ENCODE peak calls at places on chromosomes 4 and X, in ten cellular contexts. One of them, this sample, is unnamed.

GRCh38 chr4:8475751-8476575 is 35.4 kb downstream of the TRMT44 start:
- DNase-seq in GM23248: no peak
- DNase-seq in neuronal stem cell: no peak
- DNase-seq in endothelial cell of umbilical vein: no peak
- DNase-seq in mammary epithelial cell: no peak
- DNase-seq in fibroblast of lung: no peak
- DNase-seq in IMR-90: no peak
- DNase-seq in PC-3: no peak
- DNase-seq in MM.1S: no peak
- DNase-seq in SK-N-SH: no peak
- DNase-seq in this sample: no peak

GRCh38 chrX:51257490-51257889 is 75.1 kb upstream of the NUDT10 start:
- DNase-seq in GM23248: no peak
- DNase-seq in neuronal stem cell: no peak
- DNase-seq in endothelial cell of umbilical vein: peak
- DNase-seq in mammary epithelial cell: no peak
- DNase-seq in fibroblast of lung: no peak
- DNase-seq in IMR-90: no peak
- DNase-seq in PC-3: no peak
- DNase-seq in MM.1S: no peak
- DNase-seq in SK-N-SH: no peak
- DNase-seq in this sample: no peak

GRCh38 chr4:125021189-125021588 is 293.6 kb upstream of the FAT4 start:
- DNase-seq in GM23248: no peak
- DNase-seq in neuronal stem cell: no peak
- DNase-seq in endothelial cell of umbilical vein: peak
- DNase-seq in mammary epithelial cell: no peak
- DNase-seq in fibroblast of lung: no peak
- DNase-seq in IMR-90: peak
- DNase-seq in PC-3: peak
- DNase-seq in MM.1S: no peak
- DNase-seq in SK-N-SH: no peak
- DNase-seq in this sample: no peak

GRCh38 chrX:154308108-154308946 is 12.7 kb downstream of the TKTL1 start:
- DNase-seq in GM23248: peak
- DNase-seq in neuronal stem cell: peak
- DNase-seq in endothelial cell of umbilical vein: peak
- DNase-seq in mammary epithelial cell: peak
- DNase-seq in fibroblast of lung: peak
- DNase-seq in IMR-90: peak
- DNase-seq in PC-3: peak
- DNase-seq in MM.1S: peak
- DNase-seq in SK-N-SH: peak
- DNase-seq in this sample: no peak

GRCh38 chrX:146448791-146449190 is 360.8 kb upstream of the CXorf51B start:
- DNase-seq in GM23248: no peak
- DNase-seq in neuronal stem cell: no peak
- DNase-seq in endothelial cell of umbilical vein: no peak
- DNase-seq in mammary epithelial cell: no peak
- DNase-seq in fibroblast of lung: no peak
- DNase-seq in IMR-90: no peak
- DNase-seq in PC-3: no peak
- DNase-seq in MM.1S: no peak
- DNase-seq in SK-N-SH: no peak
- DNase-seq in this sample: no peak

GRCh38 chrX:2608638-2609430 is 82.3 kb upstream of the CD99 start:
- DNase-seq in GM23248: peak
- DNase-seq in neuronal stem cell: peak
- DNase-seq in endothelial cell of umbilical vein: peak
- DNase-seq in mammary epithelial cell: peak
- DNase-seq in fibroblast of lung: peak
- DNase-seq in IMR-90: peak
- DNase-seq in PC-3: peak
- DNase-seq in MM.1S: peak
- DNase-seq in SK-N-SH: peak
- DNase-seq in this sample: no peak

GRCh38 chr4:13515268-13515667 is 29.0 kb downstream of the NKX3-2 start:
- DNase-seq in GM23248: no peak
- DNase-seq in neuronal stem cell: no peak
- DNase-seq in endothelial cell of umbilical vein: no peak
- DNase-seq in mammary epithelial cell: no peak
- DNase-seq in fibroblast of lung: no peak
- DNase-seq in IMR-90: no peak
- DNase-seq in PC-3: no peak
- DNase-seq in MM.1S: no peak
- DNase-seq in SK-N-SH: no peak
- DNase-seq in this sample: no peak

GRCh38 chr4:151934766-151935165 is 174.0 kb upstream of the GATB start:
- DNase-seq in GM23248: no peak
- DNase-seq in neuronal stem cell: no peak
- DNase-seq in endothelial cell of umbilical vein: no peak
- DNase-seq in mammary epithelial cell: no peak
- DNase-seq in fibroblast of lung: no peak
- DNase-seq in IMR-90: no peak
- DNase-seq in PC-3: no peak
- DNase-seq in MM.1S: no peak
- DNase-seq in SK-N-SH: no peak
- DNase-seq in this sample: no peak

GRCh38 chrX:28189011-28189410 is 207.8 kb upstream of the DCAF8L1 start:
- DNase-seq in GM23248: peak
- DNase-seq in neuronal stem cell: no peak
- DNase-seq in endothelial cell of umbilical vein: peak
- DNase-seq in mammary epithelial cell: peak
- DNase-seq in fibroblast of lung: peak
- DNase-seq in IMR-90: peak
- DNase-seq in PC-3: peak
- DNase-seq in MM.1S: no peak
- DNase-seq in SK-N-SH: no peak
- DNase-seq in this sample: peak

GRCh38 chr4:60726779-60727178 is 473.3 kb upstream of the ADGRL3 start:
- DNase-seq in GM23248: no peak
- DNase-seq in neuronal stem cell: no peak
- DNase-seq in endothelial cell of umbilical vein: no peak
- DNase-seq in mammary epithelial cell: no peak
- DNase-seq in fibroblast of lung: peak
- DNase-seq in IMR-90: peak
- DNase-seq in PC-3: no peak
- DNase-seq in MM.1S: no peak
- DNase-seq in SK-N-SH: peak
- DNase-seq in this sample: no peak

GRCh38 chrX:9909254-9909653 is 57.9 kb upstream of the CLDN34 start:
- DNase-seq in GM23248: no peak
- DNase-seq in neuronal stem cell: no peak
- DNase-seq in endothelial cell of umbilical vein: no peak
- DNase-seq in mammary epithelial cell: no peak
- DNase-seq in fibroblast of lung: no peak
- DNase-seq in IMR-90: no peak
- DNase-seq in PC-3: no peak
- DNase-seq in MM.1S: no peak
- DNase-seq in SK-N-SH: no peak
- DNase-seq in this sample: no peak

GRCh38 chrX:9905288-9905687 is 61.9 kb upstream of the CLDN34 start:
- DNase-seq in GM23248: peak
- DNase-seq in neuronal stem cell: no peak
- DNase-seq in endothelial cell of umbilical vein: peak
- DNase-seq in mammary epithelial cell: no peak
- DNase-seq in fibroblast of lung: peak
- DNase-seq in IMR-90: peak
- DNase-seq in PC-3: no peak
- DNase-seq in MM.1S: no peak
- DNase-seq in SK-N-SH: no peak
- DNase-seq in this sample: no peak

GRCh38 chrX:9905721-9906120 is 61.4 kb upstream of the CLDN34 start:
- DNase-seq in GM23248: no peak
- DNase-seq in neuronal stem cell: no peak
- DNase-seq in endothelial cell of umbilical vein: no peak
- DNase-seq in mammary epithelial cell: no peak
- DNase-seq in fibroblast of lung: no peak
- DNase-seq in IMR-90: no peak
- DNase-seq in PC-3: no peak
- DNase-seq in MM.1S: no peak
- DNase-seq in SK-N-SH: no peak
- DNase-seq in this sample: no peak

GRCh38 chrX:9906919-9907318 is 60.2 kb upstream of the CLDN34 start:
- DNase-seq in GM23248: no peak
- DNase-seq in neuronal stem cell: no peak
- DNase-seq in endothelial cell of umbilical vein: no peak
- DNase-seq in mammary epithelial cell: peak
- DNase-seq in fibroblast of lung: no peak
- DNase-seq in IMR-90: no peak
- DNase-seq in PC-3: peak
- DNase-seq in MM.1S: no peak
- DNase-seq in SK-N-SH: peak
- DNase-seq in this sample: no peak

DNA sequence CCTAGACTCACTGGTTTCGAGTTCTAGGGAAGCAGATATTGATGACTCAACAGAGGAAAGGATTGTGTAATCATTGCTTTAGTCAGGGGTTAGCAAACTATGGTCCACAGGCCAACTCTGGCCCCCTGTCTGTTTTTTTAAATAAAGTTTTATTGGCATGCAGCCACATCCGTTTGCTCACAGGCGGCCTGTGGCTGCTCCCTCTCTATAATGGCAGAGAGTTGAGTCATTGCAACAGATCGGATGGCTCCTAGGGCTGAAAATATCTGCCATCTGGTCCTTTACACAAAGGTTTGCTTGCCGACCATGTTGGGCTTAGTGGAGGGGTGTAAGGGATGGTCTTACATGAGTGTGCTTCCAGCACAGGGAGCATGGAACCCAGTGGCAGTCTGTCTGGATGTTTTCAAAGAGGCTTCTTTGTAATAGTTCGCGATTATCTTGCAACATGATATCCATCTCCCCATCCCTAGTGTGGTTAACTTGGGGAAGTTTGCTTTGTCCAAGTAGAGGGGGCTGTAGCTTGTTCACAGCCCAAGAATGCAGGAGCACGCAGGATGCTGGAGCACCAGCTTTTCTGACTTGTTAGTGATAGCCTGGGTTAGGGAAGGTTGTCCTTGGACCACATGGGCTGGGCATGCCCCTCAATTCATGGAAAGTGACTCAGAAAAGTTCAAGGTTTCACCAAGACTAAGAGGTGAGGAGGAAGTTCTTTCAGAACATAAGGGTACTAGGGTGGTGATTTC is 59.3 kb upstream of the CLDN34 start:
- DNase-seq in GM23248: peak
- DNase-seq in neuronal stem cell: no peak
- DNase-seq in endothelial cell of umbilical vein: peak
- DNase-seq in mammary epithelial cell: peak
- DNase-seq in fibroblast of lung: peak
- DNase-seq in IMR-90: peak
- DNase-seq in PC-3: peak
- DNase-seq in MM.1S: no peak
- DNase-seq in SK-N-SH: no peak
- DNase-seq in this sample: no peak
- H3K4me3 ChIP-seq in GM23248: no peak
- H3K4me3 ChIP-seq in neuronal stem cell: no peak
- H3K4me3 ChIP-seq in endothelial cell of umbilical vein: no peak
- H3K4me3 ChIP-seq in mammary epithelial cell: no peak
- H3K4me3 ChIP-seq in fibroblast of lung: no peak
- H3K4me3 ChIP-seq in IMR-90: no peak
- H3K4me3 ChIP-seq in PC-3: peak
- H3K4me3 ChIP-seq in MM.1S: no peak
- H3K4me3 ChIP-seq in SK-N-SH: no peak
- H3K4me3 ChIP-seq in this sample: peak

GRCh38 chr4:136900706-136901105 is 631.6 kb downstream of the PCDH18 start:
- DNase-seq in GM23248: no peak
- DNase-seq in neuronal stem cell: no peak
- DNase-seq in endothelial cell of umbilical vein: no peak
- DNase-seq in mammary epithelial cell: no peak
- DNase-seq in fibroblast of lung: peak
- DNase-seq in IMR-90: no peak
- DNase-seq in PC-3: no peak
- DNase-seq in MM.1S: no peak
- DNase-seq in SK-N-SH: no peak
- DNase-seq in this sample: no peak
- H3K9ac ChIP-seq in GM23248: no peak
- H3K9ac ChIP-seq in neuronal stem cell: no peak
- H3K9ac ChIP-seq in endothelial cell of umbilical vein: no peak
- H3K9ac ChIP-seq in mammary epithelial cell: no peak
- H3K9ac ChIP-seq in fibroblast of lung: no peak
- H3K9ac ChIP-seq in IMR-90: no peak
- H3K9ac ChIP-seq in PC-3: no peak
- H3K9ac ChIP-seq in MM.1S: no peak
- H3K9ac ChIP-seq in SK-N-SH: no peak
- H3K9ac ChIP-seq in this sample: no peak

GRCh38 chr4:110900206-110900769 is 277.4 kb upstream of the PITX2 start:
- DNase-seq in GM23248: peak
- DNase-seq in neuronal stem cell: no peak
- DNase-seq in endothelial cell of umbilical vein: no peak
- DNase-seq in mammary epithelial cell: no peak
- DNase-seq in fibroblast of lung: no peak
- DNase-seq in IMR-90: peak
- DNase-seq in PC-3: no peak
- DNase-seq in MM.1S: no peak
- DNase-seq in SK-N-SH: no peak
- DNase-seq in this sample: no peak
- H2AFZ ChIP-seq in GM23248: no peak
- H2AFZ ChIP-seq in neuronal stem cell: no peak
- H2AFZ ChIP-seq in endothelial cell of umbilical vein: no peak
- H2AFZ ChIP-seq in mammary epithelial cell: no peak
- H2AFZ ChIP-seq in fibroblast of lung: no peak
- H2AFZ ChIP-seq in IMR-90: no peak
- H2AFZ ChIP-seq in PC-3: no peak
- H2AFZ ChIP-seq in MM.1S: no peak
- H2AFZ ChIP-seq in SK-N-SH: no peak
- H2AFZ ChIP-seq in this sample: no peak

GRCh38 chrX:16076834-16077233 is 46.5 kb upstream of the GRPR start:
- DNase-seq in GM23248: no peak
- DNase-seq in neuronal stem cell: no peak
- DNase-seq in endothelial cell of umbilical vein: no peak
- DNase-seq in mammary epithelial cell: peak
- DNase-seq in fibroblast of lung: no peak
- DNase-seq in IMR-90: no peak
- DNase-seq in PC-3: no peak
- DNase-seq in MM.1S: no peak
- DNase-seq in SK-N-SH: no peak
- DNase-seq in this sample: peak

GRCh38 chrX:16077811-16078210 is 45.6 kb upstream of the GRPR start:
- DNase-seq in GM23248: no peak
- DNase-seq in neuronal stem cell: no peak
- DNase-seq in endothelial cell of umbilical vein: no peak
- DNase-seq in mammary epithelial cell: no peak
- DNase-seq in fibroblast of lung: no peak
- DNase-seq in IMR-90: no peak
- DNase-seq in PC-3: no peak
- DNase-seq in MM.1S: no peak
- DNase-seq in SK-N-SH: no peak
- DNase-seq in this sample: no peak

DNA sequence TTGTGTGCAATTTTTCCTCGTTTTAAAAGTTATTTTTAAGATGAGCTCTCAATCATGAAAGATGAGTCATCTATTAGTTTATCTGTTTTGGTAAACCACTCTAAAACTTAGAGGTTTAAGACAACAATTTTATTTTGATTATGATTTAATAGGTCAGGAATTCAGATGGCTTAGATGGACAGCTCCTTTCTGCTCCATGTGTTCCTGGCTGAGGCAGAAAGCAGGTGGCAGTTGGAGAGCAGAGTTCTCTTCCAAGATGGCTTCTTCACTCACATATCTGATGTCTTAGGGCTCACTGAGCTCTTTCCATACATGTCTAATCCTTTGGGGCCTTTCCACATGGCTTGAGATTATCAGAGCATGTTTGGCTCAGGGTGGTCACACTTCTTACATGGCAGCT is 48.3 kb upstream of the GRPR start:
- DNase-seq in GM23248: no peak
- DNase-seq in neuronal stem cell: no peak
- DNase-seq in endothelial cell of umbilical vein: no peak
- DNase-seq in mammary epithelial cell: no peak
- DNase-seq in fibroblast of lung: no peak
- DNase-seq in IMR-90: peak
- DNase-seq in PC-3: peak
- DNase-seq in MM.1S: no peak
- DNase-seq in SK-N-SH: no peak
- DNase-seq in this sample: no peak
- H3K4me3 ChIP-seq in GM23248: no peak
- H3K4me3 ChIP-seq in neuronal stem cell: no peak
- H3K4me3 ChIP-seq in endothelial cell of umbilical vein: no peak
- H3K4me3 ChIP-seq in mammary epithelial cell: no peak
- H3K4me3 ChIP-seq in fibroblast of lung: no peak
- H3K4me3 ChIP-seq in IMR-90: no peak
- H3K4me3 ChIP-seq in PC-3: no peak
- H3K4me3 ChIP-seq in MM.1S: no peak
- H3K4me3 ChIP-seq in SK-N-SH: no peak
- H3K4me3 ChIP-seq in this sample: no peak